ENCODE peak calls at places on chromosomes 1 and 21, in four cellular contexts. C, D, O and L are unnamed samples.

GRCh38 chr1:242745079-242745478 is 220.6 kb upstream of the PLD5 start:
- DNase-seq in D (no peak), C (no peak), O (no peak), L (no peak)

GRCh38 chr1:160366731-160367515 is at the start of gene NHLH1:
- DNase-seq in D (peak; percentile 60), C (no peak), O (no peak), L (no peak)

GRCh38 chr1:4021895-4022268 is 121.8 kb upstream of the C1orf174 start:
- DNase-seq in O (no peak), C (no peak), D (no peak), L (no peak)

GRCh38 chr1:41936107-41936506 is 17.4 kb upstream of the HIVEP3 start:
- DNase-seq in D (no peak), O (no peak), C (peak; percentile 74), L (no peak)

GRCh38 chr1:3625151-3625907 is 514 bp downstream of the TPRG1L start:
- DNase-seq in C (peak; percentile 22), O (peak; percentile 60), D (peak; percentile 72), L (peak; percentile 62)

GRCh38 chr1:175683491-175684175 is 59.8 kb downstream of the TNR start:
- DNase-seq in O (no peak), D (no peak), C (no peak), L (no peak)

GRCh38 chr1:47617381-47618221 is 179.8 kb downstream of the FOXD2 start:
- DNase-seq in D (no peak), C (no peak), O (no peak), L (no peak)

GRCh38 chr1:43346636-43347035 is 9.0 kb downstream of the MPL start:
- DNase-seq in D (no peak), C (no peak), O (no peak), L (no peak)

GRCh38 chr1:109248444-109248796 is 919 bp upstream of the CELSR2 start:
- DNase-seq in D (no peak), C (no peak), O (no peak), L (no peak)

GRCh38 chr21:36745459-36745858 is 46.5 kb downstream of the SIM2 start:
- DNase-seq in C (no peak), O (no peak), D (no peak), L (no peak)

GRCh38 chr21:43868461-43868860 is 3.4 kb downstream of the AGPAT3 start:
- DNase-seq in D (no peak), C (no peak), O (no peak), L (no peak)

GRCh38 chr21:31732538-31732864 is 583 bp upstream of the SCAF4 start:
- DNase-seq in D (no peak), C (no peak), O (no peak), L (no peak)

GRCh38 chr1:19505694-19506457 is 20.5 kb upstream of the CAPZB start:
- DNase-seq in O (peak; percentile 51), D (no peak), C (no peak), L (no peak)

GRCh38 chr1:60911980-60912692 is 170.2 kb upstream of the NFIA start:
- DNase-seq in C (no peak), D (no peak), O (no peak), L (peak; percentile 36)

GRCh38 chr1:237154173-237154572 is 112.2 kb downstream of the RYR2 start:
- DNase-seq in D (no peak), C (peak; percentile 5), O (no peak), L (no peak)

GRCh38 chr21:15457962-15458361 is 271.8 kb upstream of the USP25 start:
- DNase-seq in D (no peak), O (no peak), C (no peak), L (no peak)

GRCh38 chr1:21541835-21542234 is 32.6 kb downstream of the ALPL start:
- DNase-seq in C (peak; percentile 86), O (no peak), D (no peak), L (no peak)

GRCh38 chr1:70038025-70038424 is 167.4 kb downstream of the LRRC40 start:
- DNase-seq in O (no peak), C (peak; percentile 11), D (no peak), L (no peak)

GRCh38 chr1:63946866-63947491 is 173.2 kb downstream of the ROR1 start:
- DNase-seq in O (no peak), C (no peak), D (no peak), L (no peak)

GRCh38 chr1:102045752-102046151 is 49.0 kb upstream of the OLFM3 start:
- DNase-seq in O (peak; percentile 34), C (no peak), D (no peak), L (no peak)

GRCh38 chr1:30607723-30608122 is 115.7 kb downstream of the MATN1 start:
- DNase-seq in O (no peak), D (no peak), C (no peak), L (no peak)

GRCh38 chr1:218259800-218260199 is 25.3 kb upstream of the RRP15 start:
- DNase-seq in C (no peak), D (no peak), O (no peak), L (peak; percentile 18)

GRCh38 chr1:119471566-119471965 is 35.4 kb upstream of the HSD3B1 start:
- DNase-seq in C (no peak), D (no peak), O (no peak), L (no peak)

GRCh38 chr1:65083263-65083896 is 64.6 kb upstream of the AK4 start:
- DNase-seq in O (no peak), C (peak; percentile 56), D (no peak), L (no peak)

GRCh38 chr1:82632164-82632563 is 831.4 kb downstream of the ADGRL2 start:
- DNase-seq in D (no peak), C (peak; percentile 2), O (no peak), L (no peak)

GRCh38 chr1:215185067-215185620 is 102.6 kb downstream of the KCNK2 start:
- DNase-seq in C (no peak), D (no peak), O (no peak), L (no peak)

DNA sequence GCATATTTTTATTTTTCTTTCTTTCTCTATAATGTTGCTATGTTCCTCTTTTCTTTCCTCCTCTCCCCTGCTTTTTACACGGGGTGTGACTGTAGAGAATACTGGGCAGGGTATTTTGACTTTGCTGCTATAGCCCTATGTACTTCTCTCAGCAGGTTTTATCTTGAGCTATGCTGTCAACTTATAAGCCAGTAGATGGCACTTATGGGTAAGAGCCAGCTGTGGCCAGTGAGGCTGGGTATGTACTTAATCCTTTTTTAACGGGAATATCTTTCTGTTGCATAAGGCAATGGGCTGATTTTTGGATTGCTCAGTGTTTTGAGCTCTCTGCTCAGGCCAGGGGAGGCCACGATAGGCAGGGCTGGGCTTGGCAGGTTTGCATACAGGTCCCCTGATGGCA is 99.0 kb downstream of the KCNK2 start:
- DNase-seq in D (no peak), C (no peak), O (no peak), L (no peak)
- TF ChIP-seq CTCF in D (peak; percentile 6), C (no peak), O (no peak), L (no peak)

GRCh38 chr1:183628537-183628936 is 7.0 kb downstream of the ARPC5 start:
- DNase-seq in O (no peak), D (no peak), C (no peak), L (no peak)

GRCh38 chr1:183622013-183622412 is 13.6 kb downstream of the ARPC5 start:
- DNase-seq in O (no peak), C (no peak), D (no peak), L (no peak)

GRCh38 chr1:183619719-183620118 is 15.9 kb downstream of the ARPC5 start:
- DNase-seq in D (no peak), C (no peak), O (no peak), L (no peak)

GRCh38 chr1:183620311-183620710 is 15.3 kb downstream of the ARPC5 start:
- DNase-seq in D (no peak), O (no peak), C (no peak), L (no peak)

DNA sequence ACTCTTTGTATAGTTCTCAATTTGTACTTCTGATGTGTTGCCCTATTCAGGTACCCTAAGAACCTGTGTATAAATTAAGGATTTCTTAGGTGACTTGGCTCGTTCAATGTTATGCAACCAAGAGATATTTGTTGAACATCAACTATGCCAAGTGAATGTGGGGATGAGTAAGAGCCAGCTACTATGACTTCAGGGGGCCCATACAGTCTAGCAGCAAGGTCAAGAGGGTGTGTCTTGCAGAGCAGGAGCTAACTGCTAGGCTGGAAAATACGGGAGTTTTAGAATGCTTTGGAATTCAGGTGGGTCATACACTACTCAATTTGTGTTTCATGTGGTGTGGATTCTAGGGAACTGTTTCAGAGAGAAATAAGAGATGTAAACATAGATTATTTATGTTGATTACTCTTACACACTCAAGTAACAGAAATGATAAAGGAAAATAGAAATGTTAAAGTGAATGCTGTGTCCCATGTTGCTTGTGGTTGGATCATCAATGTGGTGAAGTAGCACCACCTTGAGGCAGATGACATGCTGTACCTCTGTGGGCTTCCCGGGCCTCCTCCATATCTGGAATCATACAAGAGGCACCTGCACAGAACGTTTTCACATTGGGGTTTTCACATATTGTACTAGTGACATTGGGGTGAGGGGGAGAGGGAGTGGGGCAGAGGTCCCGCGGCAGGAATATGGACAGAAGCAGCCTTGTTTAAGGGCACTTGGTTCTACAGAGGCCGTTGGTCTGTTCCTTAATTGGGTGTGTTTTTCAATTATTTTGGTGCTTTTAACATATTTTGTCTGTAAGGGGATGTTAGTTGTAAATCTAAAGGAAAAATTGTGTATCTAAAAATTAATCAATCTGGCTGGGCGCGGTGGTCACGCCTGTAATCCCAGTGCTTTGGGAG is 12.4 kb downstream of the ARPC5 start:
- DNase-seq in C (peak; percentile 70), O (peak; percentile 53), D (peak; percentile 63), L (peak; percentile 49)
- TF ChIP-seq CTCF in C (peak; percentile 55), O (peak; percentile 69), D (peak; percentile 80), L (no peak)

GRCh38 chr1:222769181-222769580 is 32.2 kb downstream of the FAM177B start:
- DNase-seq in O (no peak), D (no peak), C (no peak), L (no peak)
- TF ChIP-seq CTCF in O (no peak), D (peak; percentile 21), C (peak; percentile 15), L (peak; percentile 40)

GRCh38 chr1:77413541-77414335 is 131.9 kb downstream of the AK5 start:
- DNase-seq in D (no peak), O (no peak), C (no peak), L (no peak)
- TF ChIP-seq CTCF in D (no peak), O (no peak), C (no peak), L (no peak)

DNA sequence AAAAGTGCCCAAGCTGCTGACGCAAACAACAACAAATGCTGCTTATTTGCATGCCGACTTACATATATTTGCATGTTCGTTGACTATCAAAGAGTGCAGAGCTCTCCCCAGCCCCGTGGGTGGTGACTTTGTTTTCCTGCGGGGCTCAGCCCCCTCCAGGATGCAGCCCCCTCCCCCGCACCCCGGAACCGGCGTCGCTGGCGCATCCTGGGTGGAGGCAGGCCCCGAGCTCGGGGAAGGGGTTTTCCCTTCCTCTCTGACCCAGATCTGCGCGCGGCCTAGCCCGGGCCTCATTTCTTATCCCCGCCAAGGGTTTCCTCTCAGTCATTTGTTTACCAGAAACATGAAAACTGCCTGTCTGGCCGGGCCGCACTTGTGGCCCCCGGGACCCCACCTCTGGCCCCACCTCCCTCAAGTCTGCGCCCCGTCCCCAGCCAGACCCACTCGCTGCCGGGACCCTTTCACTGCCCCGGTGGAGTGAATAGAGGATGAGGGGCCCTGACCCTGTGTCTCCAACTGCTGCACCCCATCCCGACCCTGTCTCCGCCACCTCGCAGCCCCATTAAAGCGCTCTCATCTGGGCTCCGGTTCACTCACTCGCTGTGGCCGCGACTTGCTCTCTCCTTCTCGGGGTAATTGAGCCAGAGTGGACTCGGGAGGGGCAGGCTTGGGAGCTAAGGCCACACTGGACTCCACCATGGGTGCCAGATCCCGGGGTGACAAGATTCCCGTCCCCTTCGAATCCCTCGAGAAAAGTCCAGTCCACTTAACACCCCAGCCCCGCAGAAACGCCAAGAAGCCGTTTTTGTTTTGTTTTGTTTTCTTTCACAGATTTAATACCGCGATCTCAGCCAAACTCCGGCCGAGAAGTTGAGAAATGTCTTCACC is 5.4 kb downstream of the TNFRSF25 start:
- DNase-seq in C (no peak), O (no peak), D (no peak), L (no peak)
- TF ChIP-seq CTCF in C (no peak), O (no peak), D (no peak), L (no peak)

GRCh38 chr1:75632350-75632949 is 21.5 kb upstream of the SLC44A5 start:
- DNase-seq in D (peak; percentile 34), C (peak; percentile 30), O (no peak), L (peak; percentile 45)
- TF ChIP-seq CTCF in D (peak; percentile 86), C (peak; percentile 78), O (peak; percentile 58), L (peak; percentile 84)